ENCODE peak calls at places on chromosome 5, in eight cellular contexts. E, J, R, P, V, Q, Y and K are unnamed samples.

GRCh38 chr5:109743770-109744212 is 54.1 kb downstream of the MAN2A1 start:
- DNase-seq in E (no peak), J (no peak), R (no peak), P (peak), V (peak), Q (no peak), Y (peak), K (peak)

GRCh38 chr5:109759304-109759703 is 69.6 kb downstream of the MAN2A1 start:
- DNase-seq in E (no peak), J (no peak), R (no peak), P (peak), V (peak), Q (no peak), Y (peak), K (peak)

GRCh38 chr5:96026334-96027065 is 64.8 kb upstream of the ELL2 start:
- DNase-seq in E (no peak), J (no peak), R (no peak), P (peak), V (peak), Q (no peak), Y (peak), K (peak)

GRCh38 chr5:14581891-14582796 is 552 bp downstream of the OTULINL start:
- DNase-seq in E (peak), J (peak), R (no peak), P (no peak), V (peak), Q (peak), Y (no peak), K (peak)

GRCh38 chr5:169095976-169096375 is 205.0 kb downstream of the SLIT3 start:
- DNase-seq in E (no peak), J (no peak), R (no peak), P (no peak), V (peak), Q (no peak), Y (no peak), K (no peak)

GRCh38 chr5:147081256-147081872 is 153.5 kb upstream of the STK32A start:
- DNase-seq in E (no peak), J (no peak), R (no peak), P (peak), V (no peak), Q (no peak), Y (no peak), K (no peak)

GRCh38 chr5:6728011-6728794 is 15.0 kb downstream of the TENT4A start:
- DNase-seq in E (no peak), J (no peak), R (no peak), P (no peak), V (no peak), Q (no peak), Y (no peak), K (no peak)

GRCh38 chr5:64665243-64665642 is 25.1 kb upstream of the SHISAL2B start:
- DNase-seq in E (no peak), J (no peak), R (no peak), P (no peak), V (no peak), Q (no peak), Y (no peak), K (no peak)

GRCh38 chr5:76807296-76807695 is 11.5 kb upstream of the F2RL1 start:
- DNase-seq in E (no peak), J (no peak), R (no peak), P (peak), V (peak), Q (peak), Y (peak), K (peak)

GRCh38 chr5:134873494-134873893 is 677 bp upstream of the TXNDC15 start:
- DNase-seq in E (no peak), J (no peak), R (no peak), P (no peak), V (no peak), Q (no peak), Y (no peak), K (no peak)

GRCh38 chr5:89315194-89315593 is 432.2 kb upstream of the MEF2C start:
- DNase-seq in E (no peak), J (peak), R (no peak), P (peak), V (no peak), Q (no peak), Y (peak), K (no peak)

GRCh38 chr5:135505973-135506372 is 29.8 kb downstream of the NEUROG1 start:
- DNase-seq in E (no peak), J (no peak), R (no peak), P (peak), V (no peak), Q (no peak), Y (peak), K (no peak)

GRCh38 chr5:11064763-11065450 is 303.9 kb upstream of the DAP start:
- DNase-seq in E (no peak), J (no peak), R (no peak), P (no peak), V (no peak), Q (no peak), Y (no peak), K (no peak)

GRCh38 chr5:97764700-97765099 is 581.7 kb upstream of the RIOK2 start:
- DNase-seq in E (no peak), J (no peak), R (no peak), P (peak), V (peak), Q (no peak), Y (peak), K (peak)

GRCh38 chr5:149782018-149782899 is 52.1 kb downstream of the PPARGC1B start:
- DNase-seq in E (no peak), J (no peak), R (no peak), P (no peak), V (peak), Q (no peak), Y (no peak), K (no peak)

GRCh38 chr5:152185547-152186234 is 219.4 kb downstream of the NMUR2 start:
- DNase-seq in E (no peak), J (no peak), R (no peak), P (no peak), V (no peak), Q (no peak), Y (no peak), K (no peak)

GRCh38 chr5:1247811-1248210 is 22.6 kb downstream of the SLC6A18 start:
- DNase-seq in E (no peak), J (no peak), R (no peak), P (no peak), V (no peak), Q (no peak), Y (no peak), K (no peak)

GRCh38 chr5:146441896-146442295 is 5.2 kb upstream of the TCERG1 start:
- DNase-seq in E (no peak), J (no peak), R (no peak), P (no peak), V (peak), Q (no peak), Y (peak), K (peak)

GRCh38 chr5:168114444-168115017 is 176.9 kb upstream of the WWC1 start:
- DNase-seq in E (peak), J (peak), R (no peak), P (peak), V (peak), Q (peak), Y (peak), K (peak)

GRCh38 chr5:132546108-132546507 is 2.8 kb upstream of the IL5 start:
- DNase-seq in E (no peak), J (no peak), R (no peak), P (no peak), V (no peak), Q (no peak), Y (no peak), K (no peak)

GRCh38 chr5:37437716-37438115 is 58.6 kb downstream of the WDR70 start:
- DNase-seq in E (no peak), J (no peak), R (no peak), P (peak), V (no peak), Q (no peak), Y (peak), K (peak)

GRCh38 chr5:150615141-150615699 is 25.2 kb upstream of the SYNPO start:
- DNase-seq in E (no peak), J (peak), R (no peak), P (peak), V (peak), Q (no peak), Y (peak), K (peak)

GRCh38 chr5:79990205-79990597 is 861 bp downstream of the MTX3 start:
- DNase-seq in E (no peak), J (no peak), R (no peak), P (no peak), V (no peak), Q (no peak), Y (peak), K (peak)

GRCh38 chr5:60143912-60144311 is 250.4 kb upstream of the PDE4D start:
- DNase-seq in E (no peak), J (no peak), R (no peak), P (no peak), V (no peak), Q (no peak), Y (no peak), K (no peak)

GRCh38 chr5:120240716-120241115 is 223.4 kb upstream of the PRR16 start:
- DNase-seq in E (no peak), J (no peak), R (no peak), P (peak), V (no peak), Q (no peak), Y (peak), K (peak)

GRCh38 chr5:51225671-51226419 is 157.4 kb upstream of the ISL1 start:
- DNase-seq in E (no peak), J (no peak), R (no peak), P (no peak), V (peak), Q (no peak), Y (no peak), K (no peak)

GRCh38 chr5:67344870-67345269 is 148.3 kb upstream of the CD180 start:
- DNase-seq in E (no peak), J (no peak), R (no peak), P (no peak), V (no peak), Q (no peak), Y (no peak), K (no peak)

GRCh38 chr5:111077678-111078077 is 6.2 kb downstream of the TSLP start:
- DNase-seq in E (no peak), J (no peak), R (no peak), P (no peak), V (no peak), Q (no peak), Y (no peak), K (no peak)

GRCh38 chr5:150299571-150300327 is 3.0 kb downstream of the ARSI start:
- DNase-seq in E (no peak), J (no peak), R (no peak), P (peak), V (peak), Q (no peak), Y (no peak), K (peak)

GRCh38 chr5:91311697-91312501 is 71.2 kb downstream of the ARRDC3 start:
- DNase-seq in E (peak), J (peak), R (no peak), P (peak), V (peak), Q (peak), Y (peak), K (peak)